ENCODE peak calls at places on chromosomes 6 and 20, in eight cellular contexts. P is CD8-positive, alpha-beta T cell; T is gastrocnemius medialis; I is heart right ventricle; N is IMR-90; Y is right cardiac atrium; H is fibroblast of lung; O is sigmoid colon. W is an unnamed sample.

GRCh38 chr20:1381753-1382591 is 10.9 kb downstream of the FKBP1A start:
- DNase-seq in N (peak), Y (no peak), O (no peak), P (no peak), H (peak), I (no peak), T (peak), W (no peak)

GRCh38 chr20:1045860-1046418 is 43.8 kb upstream of the RSPO4 start:
- DNase-seq in I (no peak), N (no peak), P (no peak), T (no peak), Y (no peak), H (no peak), O (no peak), W (no peak)

GRCh38 chr6:169381988-169382387 is 128.3 kb upstream of the THBS2 start:
- DNase-seq in O (no peak), I (no peak), T (no peak), Y (no peak), H (no peak), P (no peak), N (no peak), W (no peak)

GRCh38 chr6:5994234-5994998 is 12.3 kb downstream of the NRN1 start:
- DNase-seq in P (no peak), H (no peak), Y (no peak), T (no peak), N (no peak), O (no peak), I (no peak), W (no peak)

GRCh38 chr6:7058250-7058923 is 49.4 kb upstream of the RREB1 start:
- DNase-seq in H (peak), Y (no peak), O (no peak), T (peak), I (no peak), N (peak), P (no peak), W (no peak)

GRCh38 chr6:73290435-73290834 is 27.4 kb upstream of the KHDC1 start:
- DNase-seq in Y (no peak), N (peak), T (no peak), O (no peak), I (no peak), H (no peak), P (no peak), W (no peak)

GRCh38 chr6:79079425-79080130 is 1.5 kb upstream of the PHIP start:
- DNase-seq in T (no peak), P (no peak), H (peak), N (peak), O (no peak), Y (no peak), I (no peak), W (no peak)

GRCh38 chr20:11791316-11792228 is 126.1 kb upstream of the BTBD3 start:
- DNase-seq in H (no peak), Y (no peak), T (no peak), O (no peak), P (no peak), N (no peak), I (no peak), W (no peak)

GRCh38 chr20:60653111-60653845 is 598.8 kb upstream of the CDH4 start:
- DNase-seq in T (no peak), Y (no peak), H (peak), P (no peak), O (no peak), I (no peak), N (no peak), W (no peak)

GRCh38 chr20:5067877-5068276 is 51.9 kb downstream of the PCNA start:
- DNase-seq in T (no peak), N (no peak), O (no peak), Y (no peak), P (no peak), I (no peak), H (no peak), W (no peak)
- H3K27ac ChIP-seq in T (no peak), N (no peak), O (no peak), Y (no peak), P (no peak), I (no peak), H (no peak), W (no peak)

GRCh38 chr20:40805592-40805991 is 116.6 kb upstream of the MAFB start:
- DNase-seq in T (no peak), I (no peak), Y (no peak), H (no peak), P (no peak), O (no peak), N (no peak), W (no peak)

GRCh38 chr20:40810336-40810735 is 121.3 kb upstream of the MAFB start:
- DNase-seq in O (no peak), H (no peak), I (no peak), P (no peak), N (no peak), Y (no peak), T (no peak), W (no peak)

GRCh38 chr20:40809361-40809760 is 120.3 kb upstream of the MAFB start:
- DNase-seq in T (no peak), H (no peak), N (no peak), I (no peak), O (no peak), Y (no peak), P (no peak), W (no peak)

GRCh38 chr20:40807094-40807623 is 118.1 kb upstream of the MAFB start:
- DNase-seq in T (no peak), O (no peak), N (no peak), P (no peak), Y (no peak), I (no peak), H (no peak), W (no peak)

GRCh38 chr20:40807771-40808170 is 118.7 kb upstream of the MAFB start:
- DNase-seq in I (no peak), T (no peak), O (no peak), N (no peak), P (no peak), H (no peak), Y (no peak), W (no peak)
- H3K4me3 ChIP-seq in I (no peak), T (no peak), O (no peak), N (no peak), P (no peak), H (no peak), Y (no peak), W (no peak)

GRCh38 chr6:21883929-21884328 is 290.4 kb downstream of the SOX4 start:
- DNase-seq in Y (no peak), O (no peak), T (no peak), I (no peak), H (no peak), N (no peak), P (no peak), W (no peak)

GRCh38 chr6:21887301-21888185 is 294.0 kb downstream of the SOX4 start:
- DNase-seq in I (peak), T (no peak), N (peak), O (no peak), H (peak), P (no peak), Y (no peak), W (no peak)

GRCh38 chr6:21885101-21885500 is 291.6 kb downstream of the SOX4 start:
- DNase-seq in H (no peak), I (no peak), T (no peak), P (no peak), O (no peak), N (no peak), Y (no peak), W (no peak)

GRCh38 chr6:21885532-21886089 is 292.1 kb downstream of the SOX4 start:
- DNase-seq in N (peak), Y (peak), P (no peak), T (peak), H (peak), O (peak), I (peak), W (no peak)

DNA sequence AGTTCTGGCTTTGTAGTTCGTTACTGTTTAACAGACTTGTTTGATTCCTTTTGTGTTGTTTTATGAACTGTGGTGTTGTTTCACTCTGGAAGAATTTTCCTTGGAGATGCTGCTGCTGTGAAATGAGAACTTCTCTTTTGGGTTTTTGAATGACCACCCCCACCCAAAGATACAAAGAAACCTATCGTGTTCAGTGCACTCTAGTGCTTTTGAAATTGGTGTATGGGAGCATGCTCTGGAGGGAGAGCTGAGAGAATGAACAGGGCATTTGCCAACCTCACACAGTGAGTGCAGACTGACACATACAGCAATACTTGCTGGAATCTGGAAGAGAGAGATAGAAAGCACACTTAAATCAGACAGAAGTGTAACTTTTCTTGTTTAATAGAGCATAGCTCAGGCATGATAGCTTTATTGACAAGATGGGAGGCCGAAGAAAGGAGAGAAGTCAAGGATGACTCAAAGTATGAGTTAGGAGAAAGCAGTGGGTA is 293.1 kb downstream of the SOX4 start:
- DNase-seq in Y (no peak), T (no peak), H (peak), O (no peak), N (peak), I (no peak), P (no peak), W (no peak)
- H3K27ac ChIP-seq in Y (no peak), T (no peak), H (no peak), O (peak), N (peak), I (no peak), P (no peak), W (peak)

GRCh38 chr20:25035924-25036323 is 22.0 kb downstream of the ACSS1 start:
- DNase-seq in T (no peak), I (no peak), Y (no peak), O (no peak), H (no peak), N (no peak), P (peak), W (no peak)

GRCh38 chr20:25038103-25038410 is 19.9 kb downstream of the ACSS1 start:
- DNase-seq in O (no peak), I (no peak), T (no peak), H (no peak), P (no peak), N (no peak), Y (no peak), W (no peak)

GRCh38 chr20:25037288-25038102 is 20.4 kb downstream of the ACSS1 start:
- DNase-seq in T (no peak), P (peak), Y (no peak), I (no peak), N (no peak), H (no peak), O (no peak), W (no peak)

GRCh38 chr20:25038591-25039015 is 19.3 kb downstream of the ACSS1 start:
- DNase-seq in N (no peak), H (no peak), O (no peak), P (no peak), Y (no peak), T (no peak), I (no peak), W (no peak)

GRCh38 chr20:25036331-25036936 is 21.5 kb downstream of the ACSS1 start:
- DNase-seq in P (no peak), Y (no peak), T (no peak), N (no peak), O (no peak), I (no peak), H (no peak), W (no peak)
- H3K4me3 ChIP-seq in P (no peak), Y (no peak), T (no peak), N (no peak), O (no peak), I (no peak), H (no peak), W (no peak)

W was measured in esophagus squamous epithelium.